ENCODE peak calls at places on chromosome 4, in eight cellular contexts. W is breast epithelium; I is SJCRH30; Z is A549; V is colonic mucosa; U is heart right ventricle; C is thoracic aorta; S is effector memory CD4-positive, alpha-beta T cell. L is an unnamed sample. For H3K4me1, the result is how much of the 10 kb centered on the place peaks cover.

GRCh38 chr4:70518716-70519115 is 347 bp downstream of the AMTN start:
- DNase-seq in W (no peak), I (no peak), Z (no peak), V (no peak), U (no peak), C (no peak), S (no peak), L (no peak)

GRCh38 chr4:93658443-93658842 is 170.1 kb upstream of the ATOH1 start:
- DNase-seq in W (no peak), I (no peak), Z (no peak), V (no peak), U (no peak), C (no peak), S (no peak), L (no peak)

GRCh38 chr4:8280876-8281440 is 11.4 kb downstream of the HTRA3 start:
- DNase-seq in W (no peak), I (no peak), Z (no peak), V (no peak), U (peak), C (no peak), S (no peak), L (no peak)

GRCh38 chr4:84952776-84953175 is 13.7 kb downstream of the WDFY3 start:
- DNase-seq in W (no peak), I (no peak), Z (no peak), V (no peak), U (no peak), C (no peak), S (no peak), L (no peak)

GRCh38 chr4:110780538-110780937 is 157.7 kb upstream of the PITX2 start:
- DNase-seq in W (no peak), I (no peak), Z (no peak), V (no peak), U (no peak), C (no peak), S (no peak), L (no peak)

GRCh38 chr4:139666735-139667266 is 1.2 kb downstream of the MGST2 start:
- DNase-seq in W (peak), I (peak), Z (peak), V (peak), U (no peak), C (no peak), S (no peak), L (no peak)

GRCh38 chr4:145546556-145546955 is 64.9 kb downstream of the SMAD1 start:
- DNase-seq in W (peak), I (no peak), Z (no peak), V (no peak), U (no peak), C (no peak), S (no peak), L (no peak)

GRCh38 chr4:15638418-15638817 is 16.7 kb downstream of the FBXL5 start:
- DNase-seq in W (no peak), I (no peak), Z (no peak), V (no peak), U (no peak), C (no peak), S (no peak), L (no peak)

GRCh38 chr4:152850377-152850776 is 70.6 kb downstream of the ARFIP1 start:
- DNase-seq in W (peak), I (no peak), Z (no peak), V (no peak), U (no peak), C (no peak), S (no peak), L (no peak)

GRCh38 chr4:164959896-164960295 is 17.6 kb downstream of the TRIM61 start:
- DNase-seq in W (no peak), I (no peak), Z (no peak), V (no peak), U (no peak), C (no peak), S (no peak), L (no peak)

GRCh38 chr4:2046031-2046961 is 12.8 kb upstream of the NAT8L start:
- DNase-seq in W (no peak), I (no peak), Z (no peak), V (no peak), U (no peak), C (no peak), S (no peak), L (no peak)

GRCh38 chr4:114626202-114626601 is 27.6 kb downstream of the UGT8 start:
- DNase-seq in W (no peak), I (no peak), Z (no peak), V (no peak), U (no peak), C (no peak), S (no peak), L (no peak)

GRCh38 chr4:132317923-132318322 is 831.2 kb upstream of the PCDH10 start:
- DNase-seq in W (no peak), I (no peak), Z (no peak), V (no peak), U (no peak), C (no peak), S (no peak), L (no peak)

GRCh38 chr4:104393649-104394048 is 101.0 kb downstream of the CXXC4 start:
- DNase-seq in W (no peak), I (no peak), Z (no peak), V (no peak), U (no peak), C (no peak), S (no peak), L (no peak)

GRCh38 chr4:6177587-6178197 is 22.7 kb downstream of the JAKMIP1 start:
- DNase-seq in W (no peak), I (peak), Z (peak), V (no peak), U (peak), C (no peak), S (peak), L (peak)

GRCh38 chr4:46586566-46586965 is 196.6 kb upstream of the GABRA2 start:
- DNase-seq in W (no peak), I (no peak), Z (no peak), V (no peak), U (no peak), C (no peak), S (no peak), L (no peak)

GRCh38 chr4:112290341-112290740 is 4.6 kb upstream of the TIFA start:
- DNase-seq in W (no peak), I (no peak), Z (no peak), V (no peak), U (no peak), C (no peak), S (no peak), L (no peak)

GRCh38 chr4:94595880-94596483 is 144.2 kb downstream of the PDLIM5 start:
- DNase-seq in W (no peak), I (peak), Z (peak), V (no peak), U (no peak), C (no peak), S (no peak), L (peak)

GRCh38 chr4:108100827-108101226 is 67.9 kb downstream of the LEF1 start:
- DNase-seq in W (no peak), I (peak), Z (no peak), V (no peak), U (no peak), C (no peak), S (no peak), L (no peak)

GRCh38 chr4:141646969-141647368 is 10.6 kb downstream of the IL15 start:
- DNase-seq in W (no peak), I (no peak), Z (no peak), V (no peak), U (no peak), C (no peak), S (no peak), L (no peak)

GRCh38 chr4:23332266-23332665 is 557.6 kb downstream of the PPARGC1A start:
- DNase-seq in W (no peak), I (no peak), Z (no peak), V (no peak), U (no peak), C (no peak), S (no peak), L (no peak)

GRCh38 chr4:40264497-40264896 is 67.7 kb downstream of the RHOH start:
- DNase-seq in W (no peak), I (peak), Z (peak), V (no peak), U (no peak), C (no peak), S (no peak), L (no peak)

GRCh38 chr4:8403173-8403753 is 37.3 kb downstream of the ACOX3 start:
- DNase-seq in W (peak), I (peak), Z (peak), V (peak), U (peak), C (peak), S (peak), L (no peak)

GRCh38 chr4:183098080-183098722 is 856 bp upstream of the WWC2 start:
- DNase-seq in W (peak), I (peak), Z (peak), V (peak), U (peak), C (no peak), S (peak), L (peak)

GRCh38 chr4:164068392-164068791 is 573.9 kb downstream of the TMA16 start:
- DNase-seq in W (no peak), I (no peak), Z (no peak), V (no peak), U (no peak), C (no peak), S (no peak), L (no peak)

GRCh38 chr4:85929926-85930325 is 429.9 kb downstream of the MAPK10 start:
- DNase-seq in W (no peak), I (no peak), Z (peak), V (peak), U (no peak), C (no peak), S (no peak), L (no peak)

GRCh38 chr4:114208747-114209146 is 229.3 kb upstream of the ARSJ start:
- DNase-seq in W (no peak), I (no peak), Z (peak), V (no peak), U (no peak), C (no peak), S (no peak), L (no peak)

GRCh38 chr4:92182006-92182735 is 121.6 kb upstream of the GRID2 start:
- DNase-seq in W (no peak), I (no peak), Z (no peak), V (no peak), U (no peak), C (no peak), S (no peak), L (no peak)

GRCh38 chr4:118811008-118811764 is 24.7 kb downstream of the SEC24D start:
- DNase-seq in W (no peak), I (no peak), Z (no peak), V (no peak), U (no peak), C (no peak), S (no peak), L (no peak)
- H3K4me3 ChIP-seq in W (no peak), I (no peak), Z (no peak), V (no peak), U (no peak), C (no peak), S (no peak), L (no peak)

GRCh38 chr4:38856046-38856445 is 571 bp downstream of the TLR6 start:
- DNase-seq in W (no peak), I (no peak), Z (peak), V (no peak), U (no peak), C (no peak), S (no peak), L (no peak)

GRCh38 chr4:38857354-38858096 is 908 bp upstream of the TLR6 start:
- DNase-seq in W (peak), I (peak), Z (peak), V (no peak), U (no peak), C (no peak), S (no peak), L (no peak)

GRCh38 chr4:38858097-38858420 is 1.4 kb upstream of the TLR6 start:
- DNase-seq in W (peak), I (no peak), Z (no peak), V (no peak), U (no peak), C (no peak), S (no peak), L (no peak)

GRCh38 chr4:38856524-38857337 is at the start of gene TLR6:
- DNase-seq in W (peak), I (peak), Z (peak), V (peak), U (no peak), C (no peak), S (peak), L (peak)

DNA sequence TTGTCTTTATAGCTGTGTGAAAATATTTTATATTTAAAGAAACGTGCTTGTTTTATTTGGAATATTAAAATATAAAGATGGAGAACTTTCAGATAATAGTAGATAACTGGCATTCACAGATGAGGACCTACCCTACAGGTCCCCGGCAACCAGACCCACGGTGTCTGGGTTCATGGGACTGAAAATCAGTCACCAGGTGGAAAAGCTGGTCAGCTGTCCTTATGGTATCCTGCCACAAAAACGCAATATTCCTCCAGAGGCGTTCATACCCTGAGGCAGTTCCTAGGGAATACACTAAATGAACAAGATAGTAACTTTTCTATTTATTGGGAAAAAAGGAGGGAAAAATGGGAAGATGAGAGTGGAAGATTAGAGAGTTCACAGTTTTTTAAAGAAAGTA is 1.2 kb downstream of the TLR6 start:
- DNase-seq in W (no peak), I (peak), Z (no peak), V (no peak), U (no peak), C (no peak), S (no peak), L (no peak)
- H3K27ac ChIP-seq in W (no peak), I (no peak), Z (peak), V (no peak), U (peak), C (no peak), S (no peak), L (no peak)

GRCh38 chr4:134807231-134807745 is 605.7 kb upstream of the PABPC4L start:
- DNase-seq in W (no peak), I (no peak), Z (no peak), V (no peak), U (no peak), C (no peak), S (no peak), L (no peak)
- H3K4me1 ChIP-seq in W (under half), I (under half), Z (under half), V (under half), U (under half), C (under half), S (under half), L (under half)

GRCh38 chr4:184397516-184398163 is 76.7 kb downstream of the IRF2 start:
- DNase-seq in W (no peak), I (no peak), Z (no peak), V (no peak), U (no peak), C (no peak), S (no peak), L (no peak)

GRCh38 chr4:184395451-184395917 is 78.9 kb downstream of the IRF2 start:
- DNase-seq in W (no peak), I (no peak), Z (no peak), V (no peak), U (no peak), C (no peak), S (no peak), L (no peak)

GRCh38 chr4:184396001-184396400 is 78.3 kb downstream of the IRF2 start:
- DNase-seq in W (no peak), I (no peak), Z (no peak), V (no peak), U (no peak), C (no peak), S (no peak), L (no peak)

GRCh38 chr4:184398741-184399504 is 75.4 kb downstream of the IRF2 start:
- DNase-seq in W (no peak), I (no peak), Z (no peak), V (no peak), U (no peak), C (no peak), S (no peak), L (no peak)

GRCh38 chr4:184396570-184397515 is 77.5 kb downstream of the IRF2 start:
- DNase-seq in W (no peak), I (no peak), Z (no peak), V (no peak), U (no peak), C (no peak), S (no peak), L (no peak)
- H3K4me3 ChIP-seq in W (no peak), I (no peak), Z (no peak), V (no peak), U (no peak), C (no peak), S (no peak), L (no peak)

DNA sequence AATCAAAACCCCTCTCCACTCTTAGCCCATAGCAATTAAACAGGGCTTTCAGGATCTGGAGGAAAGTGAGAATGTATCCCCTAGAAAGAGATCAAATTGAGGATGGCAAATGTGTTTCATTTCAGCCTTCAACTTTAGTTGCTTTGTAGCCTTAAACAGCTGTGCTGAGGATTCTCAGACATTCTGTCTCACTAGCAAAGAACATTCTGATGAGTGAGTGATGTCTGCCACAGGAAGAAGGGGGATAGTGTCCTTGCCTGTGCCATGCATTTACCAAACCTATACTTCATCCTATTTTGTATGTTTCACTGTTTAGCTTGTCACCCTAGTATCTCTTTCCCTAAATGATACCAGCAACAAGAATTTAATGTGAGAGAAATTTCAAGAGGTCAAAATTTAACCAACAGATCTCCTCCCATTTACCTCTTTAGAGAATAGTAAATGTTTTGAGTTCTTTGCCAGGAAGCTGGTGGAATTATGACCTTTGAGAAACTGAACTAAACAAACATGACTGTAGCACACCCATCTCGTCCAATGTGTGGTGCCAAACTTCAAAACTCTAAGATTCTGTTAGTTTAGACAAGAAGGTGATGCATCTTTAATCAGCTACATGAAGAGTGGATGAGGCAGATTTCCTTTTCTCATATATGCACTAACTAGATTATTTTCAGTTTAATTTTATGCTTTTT is 165.6 kb downstream of the PALLD start:
- DNase-seq in W (no peak), I (no peak), Z (peak), V (no peak), U (no peak), C (no peak), S (no peak), L (no peak)
- H3K27ac ChIP-seq in W (no peak), I (no peak), Z (peak), V (peak), U (no peak), C (no peak), S (no peak), L (no peak)

GRCh38 chr4:59655996-59656395 is 1544.1 kb upstream of the ADGRL3 start:
- DNase-seq in W (no peak), I (peak), Z (no peak), V (no peak), U (no peak), C (no peak), S (no peak), L (no peak)
- H3K4me1 ChIP-seq in W (under half), I (under half), Z (under half), V (under half), U (under half), C (under half), S (under half), L (under half)

GRCh38 chr4:186624951-186625350 is 69.6 kb upstream of the MTNR1A start:
- DNase-seq in W (no peak), I (no peak), Z (no peak), V (no peak), U (no peak), C (no peak), S (no peak), L (no peak)

GRCh38 chr4:186623546-186623945 is 68.2 kb upstream of the MTNR1A start:
- DNase-seq in W (no peak), I (no peak), Z (no peak), V (no peak), U (no peak), C (no peak), S (no peak), L (no peak)

GRCh38 chr4:186622788-186623464 is 67.6 kb upstream of the MTNR1A start:
- DNase-seq in W (no peak), I (no peak), Z (no peak), V (no peak), U (no peak), C (peak), S (no peak), L (no peak)

GRCh38 chr4:186617921-186618320 is 62.6 kb upstream of the MTNR1A start:
- DNase-seq in W (no peak), I (no peak), Z (no peak), V (no peak), U (no peak), C (no peak), S (no peak), L (no peak)

DNA sequence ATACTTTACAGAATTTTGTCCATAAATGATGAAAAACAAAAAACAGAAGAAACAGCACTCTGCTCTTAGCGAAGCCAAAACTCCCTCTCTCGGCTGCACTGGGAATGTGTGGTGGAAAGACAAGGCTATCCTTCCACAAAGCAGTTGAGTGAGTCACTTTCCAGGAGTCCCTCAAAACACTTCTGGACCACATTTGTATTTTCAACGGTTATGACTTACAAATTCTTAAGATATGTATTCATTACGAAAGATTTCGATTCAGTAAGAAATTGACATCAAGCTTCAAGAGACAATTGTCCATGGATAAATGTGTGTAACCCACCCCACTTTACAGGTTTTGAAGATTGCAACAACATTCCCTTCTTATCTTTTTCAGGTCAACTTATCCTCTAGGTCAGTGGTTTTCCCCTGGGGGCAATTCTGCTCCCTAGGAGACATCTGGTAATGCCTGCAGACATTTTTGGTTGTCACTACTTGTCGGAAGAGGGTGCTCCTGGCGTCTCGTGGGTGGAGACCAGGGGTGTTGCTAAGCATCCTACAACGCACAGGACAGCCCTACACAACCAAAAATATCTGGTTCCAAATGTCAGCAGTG is 66.7 kb upstream of the MTNR1A start:
- DNase-seq in W (no peak), I (no peak), Z (no peak), V (no peak), U (no peak), C (no peak), S (no peak), L (no peak)
- H3K4me3 ChIP-seq in W (no peak), I (no peak), Z (no peak), V (no peak), U (no peak), C (no peak), S (no peak), L (no peak)

GRCh38 chr4:3318561-3319021 is 25.8 kb downstream of the RGS12 start:
- DNase-seq in W (no peak), I (no peak), Z (peak), V (peak), U (no peak), C (no peak), S (no peak), L (no peak)
- H3K27ac ChIP-seq in W (no peak), I (no peak), Z (no peak), V (no peak), U (no peak), C (no peak), S (no peak), L (no peak)

GRCh38 chr4:154422152-154422551 is 69.4 kb downstream of the DCHS2 start:
- DNase-seq in W (no peak), I (no peak), Z (no peak), V (no peak), U (no peak), C (no peak), S (no peak), L (no peak)
- H3K4me1 ChIP-seq in W (under half), I (under half), Z (under half), V (under half), U (under half), C (under half), S (under half), L (under half)